ENCODE peak calls at places on chromosome X, in ten cellular contexts. N is MM.1S, C is cardiac muscle cell, D is neural progenitor cell, X is heart right ventricle, H is lower lobe of right lung, J is aorta, S is A549, A is spleen, G is thyroid gland. Z is an unnamed sample.

GRCh38 chrX:15114865-15115566 is 154.9 kb downstream of the ASB9 start:
- DNase-seq in N (no peak), C (no peak), D (peak; percentile 11), X (no peak), H (no peak), J (no peak), S (no peak), A (no peak), G (no peak), Z (no peak)

GRCh38 chrX:68822641-68823410 is 6.0 kb upstream of the EFNB1 start:
- DNase-seq in N (peak; percentile 39), C (peak; percentile 81), D (peak; percentile 72), X (no peak), H (no peak), J (peak; percentile 79), S (peak; percentile 50), A (no peak), G (peak; percentile 39), Z (no peak)

GRCh38 chrX:15804563-15804962 is 14.3 kb downstream of the ZRSR2 start:
- DNase-seq in N (no peak), C (no peak), D (no peak), X (no peak), H (no peak), J (no peak), S (no peak), A (no peak), G (no peak), Z (no peak)

GRCh38 chrX:30714138-30714537 is 60.9 kb downstream of the GK start:
- DNase-seq in N (no peak), C (no peak), D (no peak), X (no peak), H (no peak), J (no peak), S (no peak), A (no peak), G (no peak), Z (no peak)

GRCh38 chrX:12789976-12790375 is 1.2 kb upstream of the PRPS2 start:
- DNase-seq in N (no peak), C (no peak), D (no peak), X (no peak), H (no peak), J (no peak), S (no peak), A (no peak), G (no peak), Z (no peak)

GRCh38 chrX:18252644-18253359 is 32.1 kb upstream of the BEND2 start:
- DNase-seq in N (no peak), C (peak; percentile 22), D (peak; percentile 19), X (no peak), H (no peak), J (no peak), S (no peak), A (no peak), G (no peak), Z (no peak)

GRCh38 chrX:34563809-34564208 is 93.3 kb downstream of the TMEM47 start:
- DNase-seq in N (no peak), C (no peak), D (no peak), X (no peak), H (no peak), J (no peak), S (no peak), A (no peak), G (no peak), Z (no peak)

GRCh38 chrX:119236599-119237525 is 777 bp downstream of the PGRMC1 start:
- DNase-seq in N (peak; percentile 28), C (peak; percentile 46), D (peak; percentile 56), X (peak; percentile 5), H (peak; percentile 45), J (peak; percentile 79), S (peak; percentile 51), A (peak; percentile 86), G (peak; percentile 18), Z (no peak)

GRCh38 chrX:22383988-22384387 is 111.3 kb downstream of the CBLL2 start:
- DNase-seq in N (no peak), C (no peak), D (no peak), X (no peak), H (no peak), J (no peak), S (no peak), A (no peak), G (no peak), Z (no peak)

GRCh38 chrX:123392921-123393320 is 208.8 kb downstream of the GRIA3 start:
- DNase-seq in N (no peak), C (no peak), D (no peak), X (no peak), H (no peak), J (no peak), S (no peak), A (no peak), G (no peak), Z (no peak)
- H3K4me3 ChIP-seq in N (no peak overlapping the region), C (no peak overlapping the region), D (no peak overlapping the region), X (no peak overlapping the region), H (no peak overlapping the region), J (no peak overlapping the region), S (no peak overlapping the region), A (no peak overlapping the region), G (no peak overlapping the region), Z (no peak overlapping the region)

GRCh38 chrX:262391-262909 is 18.7 kb upstream of the PLCXD1 start:
- DNase-seq in N (no peak), C (no peak), D (no peak), X (no peak), H (peak; percentile 48), J (peak; percentile 48), S (peak; percentile 70), A (peak; percentile 59), G (no peak), Z (peak; percentile 28)
- H3K4me1 ChIP-seq in N (no peaks in the 10 kb centered on the region), C (peaks cover 19% of the 10 kb centered on the region), D (peaks cover 6% of the 10 kb centered on the region), X (no peaks in the 10 kb centered on the region), H (peaks cover 19% of the 10 kb centered on the region), J (no peaks in the 10 kb centered on the region), S (peaks cover 64% of the 10 kb centered on the region), A (no peaks in the 10 kb centered on the region), G (no peaks in the 10 kb centered on the region), Z (peaks cover 16% of the 10 kb centered on the region)

GRCh38 chrX:41723305-41723704 is 676 bp upstream of the GPR82 start:
- DNase-seq in N (no peak), C (peak; percentile 47), D (no peak), X (no peak), H (no peak), J (no peak), S (no peak), A (no peak), G (no peak), Z (no peak)

GRCh38 chrX:41722220-41722619 is 1.8 kb upstream of the GPR82 start:
- DNase-seq in N (no peak), C (no peak), D (no peak), X (no peak), H (no peak), J (no peak), S (no peak), A (no peak), G (no peak), Z (no peak)

GRCh38 chrX:41720125-41720780 is 3.7 kb upstream of the GPR82 start:
- DNase-seq in N (no peak), C (peak; percentile 21), D (no peak), X (no peak), H (no peak), J (no peak), S (no peak), A (peak; percentile 86), G (no peak), Z (no peak)

GRCh38 chrX:41722816-41723215 is 1.2 kb upstream of the GPR82 start:
- DNase-seq in N (no peak), C (peak; percentile 26), D (no peak), X (no peak), H (no peak), J (no peak), S (no peak), A (no peak), G (no peak), Z (no peak)

DNA sequence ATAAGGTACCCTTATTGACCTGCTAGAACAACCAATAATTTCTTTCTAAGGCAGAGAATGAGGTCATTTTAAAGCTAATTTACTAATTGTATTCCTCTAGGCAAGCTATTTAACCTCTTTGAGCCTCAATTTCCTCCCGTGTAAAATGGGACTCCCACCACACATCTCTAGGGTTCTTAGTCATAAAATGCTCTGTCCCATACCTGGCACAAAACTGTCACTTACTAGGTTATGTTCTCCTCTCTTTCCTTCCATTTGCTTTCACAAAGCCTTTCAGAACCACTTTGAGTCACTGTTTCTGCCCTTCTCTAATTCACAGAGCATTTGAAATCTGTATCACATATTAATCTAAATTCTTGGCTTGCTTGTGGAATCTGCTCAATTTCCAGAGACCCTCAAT is 2.4 kb upstream of the GPR82 start:
- DNase-seq in N (no peak), C (no peak), D (no peak), X (no peak), H (no peak), J (no peak), S (no peak), A (no peak), G (no peak), Z (no peak)
- H3K27ac ChIP-seq in N (no peak overlapping the region), C (no peak overlapping the region), D (no peak overlapping the region), X (no peak overlapping the region), H (no peak overlapping the region), J (no peak overlapping the region), S (no peak overlapping the region), A (no peak overlapping the region), G (no peak overlapping the region), Z (no peak overlapping the region)

DNA sequence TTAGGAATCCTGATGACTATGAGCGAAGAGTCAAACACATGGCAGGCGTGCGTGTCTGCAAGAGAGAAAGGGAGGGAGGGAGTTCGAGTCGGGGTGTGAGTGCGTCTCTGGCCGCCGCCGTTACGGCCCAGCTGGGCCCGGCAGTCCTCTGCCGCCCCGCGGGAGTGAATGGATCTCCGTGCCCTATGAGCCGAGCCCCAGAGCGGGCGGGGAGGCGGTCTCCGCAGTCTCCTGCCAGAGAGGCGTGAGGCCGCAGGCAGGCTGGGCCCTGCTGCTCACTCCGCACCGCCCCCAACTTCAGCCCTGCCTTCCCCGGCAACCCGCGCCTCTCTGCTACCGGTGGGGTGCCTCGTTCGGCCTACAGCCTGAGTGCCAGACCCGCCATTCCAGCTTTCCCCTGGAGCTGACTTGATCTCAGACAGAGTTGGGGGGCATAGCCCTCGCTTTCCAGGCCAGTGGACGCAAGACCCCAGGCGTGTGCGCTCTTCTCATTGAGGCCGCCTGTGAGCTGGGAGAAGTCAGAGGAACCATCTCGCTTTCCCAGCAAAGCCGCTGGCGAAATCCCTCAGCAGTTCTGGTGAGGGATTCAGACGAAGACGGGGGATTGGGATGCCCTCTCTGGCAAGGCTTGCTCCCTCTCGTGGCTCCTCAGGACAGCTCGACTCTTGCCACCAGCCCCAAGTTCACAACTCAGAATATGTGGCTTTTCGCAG is 1.4 kb downstream of the SLC16A2 start:
- DNase-seq in N (no peak), C (peak; percentile 78), D (peak; percentile 78), X (peak; percentile 51), H (peak; percentile 52), J (peak; percentile 88), S (no peak), A (peak; percentile 80), G (peak; percentile 60), Z (peak; percentile 47)
- H3K4me3 ChIP-seq in N (no peak overlapping the region), C (peak overlapping the region; percentile 40), D (peak overlapping the region; percentile 68), X (peak overlapping the region; percentile 41), H (peak overlapping the region; percentile 57), J (peak overlapping the region; percentile 8), S (no peak overlapping the region), A (peak overlapping the region; percentile 10), G (peak overlapping the region; percentile 37), Z (peak overlapping the region; percentile 53)

GRCh38 chrX:40090961-40091360 is 6.8 kb downstream of the BCOR start:
- DNase-seq in N (no peak), C (no peak), D (peak; percentile 12), X (no peak), H (no peak), J (peak; percentile 10), S (no peak), A (peak; percentile 6), G (no peak), Z (no peak)
- H3K4me1 ChIP-seq in N (no peaks in the 10 kb centered on the region), C (peaks cover 53% of the 10 kb centered on the region), D (peaks cover 72% of the 10 kb centered on the region), X (no peaks in the 10 kb centered on the region), H (peaks cover 48% of the 10 kb centered on the region), J (no peaks in the 10 kb centered on the region), S (peaks cover 42% of the 10 kb centered on the region), A (peaks cover 38% of the 10 kb centered on the region), G (peaks cover 11% of the 10 kb centered on the region), Z (no peaks in the 10 kb centered on the region)

Z was measured in RWPE2.